ENCODE peak calls at places on chromosomes 16 and 17, in ten cellular contexts. One of them, this sample, is unnamed.

GRCh38 chr17:61317779-61318178 is 81.9 kb upstream of the TBX2 start:
- DNase-seq in effector CD4-positive, alpha-beta T cell: no peak
- DNase-seq in lung microvascular endothelial cell: no peak
- DNase-seq in fibroblast of mammary gland: no peak
- DNase-seq in progenitor cell of endocrine pancreas: no peak
- DNase-seq in ovary: no peak
- DNase-seq in T-helper 1 cell: no peak
- DNase-seq in fibroblast of the conjunctiva: no peak
- DNase-seq in stimulated activated effector memory CD8-positive, alpha-beta T cell treated with anti-CD3 and anti-CD28 coated beads, Interleukin-12 subunit alpha, Interleukin-12 subunit beta, amount 100 ng/mL, for 72 hours: no peak
- DNase-seq in prostate gland: no peak
- DNase-seq in this sample: no peak

GRCh38 chr17:75091855-75092327 is 4.1 kb downstream of the SLC16A5 start:
- DNase-seq in effector CD4-positive, alpha-beta T cell: no peak
- DNase-seq in lung microvascular endothelial cell: no peak
- DNase-seq in fibroblast of mammary gland: no peak
- DNase-seq in progenitor cell of endocrine pancreas: no peak
- DNase-seq in ovary: no peak
- DNase-seq in T-helper 1 cell: no peak
- DNase-seq in fibroblast of the conjunctiva: no peak
- DNase-seq in stimulated activated effector memory CD8-positive, alpha-beta T cell treated with anti-CD3 and anti-CD28 coated beads, Interleukin-12 subunit alpha, Interleukin-12 subunit beta, amount 100 ng/mL, for 72 hours: no peak
- DNase-seq in prostate gland: no peak
- DNase-seq in this sample: no peak

GRCh38 chr17:19374136-19374535 is 4.2 kb upstream of the MAPK7 start:
- DNase-seq in effector CD4-positive, alpha-beta T cell: no peak
- DNase-seq in lung microvascular endothelial cell: no peak
- DNase-seq in fibroblast of mammary gland: peak
- DNase-seq in progenitor cell of endocrine pancreas: no peak
- DNase-seq in ovary: no peak
- DNase-seq in T-helper 1 cell: no peak
- DNase-seq in fibroblast of the conjunctiva: no peak
- DNase-seq in stimulated activated effector memory CD8-positive, alpha-beta T cell treated with anti-CD3 and anti-CD28 coated beads, Interleukin-12 subunit alpha, Interleukin-12 subunit beta, amount 100 ng/mL, for 72 hours: no peak
- DNase-seq in prostate gland: no peak
- DNase-seq in this sample: no peak

GRCh38 chr17:489758-490329 is 137.2 kb upstream of the RPH3AL start:
- DNase-seq in effector CD4-positive, alpha-beta T cell: peak
- DNase-seq in lung microvascular endothelial cell: peak
- DNase-seq in fibroblast of mammary gland: peak
- DNase-seq in progenitor cell of endocrine pancreas: peak
- DNase-seq in ovary: peak
- DNase-seq in T-helper 1 cell: peak
- DNase-seq in fibroblast of the conjunctiva: no peak
- DNase-seq in stimulated activated effector memory CD8-positive, alpha-beta T cell treated with anti-CD3 and anti-CD28 coated beads, Interleukin-12 subunit alpha, Interleukin-12 subunit beta, amount 100 ng/mL, for 72 hours: peak
- DNase-seq in prostate gland: no peak
- DNase-seq in this sample: no peak

GRCh38 chr17:42381898-42382297 is 6.3 kb downstream of the STAT3 start:
- DNase-seq in effector CD4-positive, alpha-beta T cell: no peak
- DNase-seq in lung microvascular endothelial cell: no peak
- DNase-seq in fibroblast of mammary gland: no peak
- DNase-seq in progenitor cell of endocrine pancreas: no peak
- DNase-seq in ovary: no peak
- DNase-seq in T-helper 1 cell: no peak
- DNase-seq in fibroblast of the conjunctiva: no peak
- DNase-seq in stimulated activated effector memory CD8-positive, alpha-beta T cell treated with anti-CD3 and anti-CD28 coated beads, Interleukin-12 subunit alpha, Interleukin-12 subunit beta, amount 100 ng/mL, for 72 hours: no peak
- DNase-seq in prostate gland: no peak
- DNase-seq in this sample: no peak

GRCh38 chr16:69494993-69495392 is 70.6 kb downstream of the CYB5B start:
- DNase-seq in effector CD4-positive, alpha-beta T cell: peak
- DNase-seq in lung microvascular endothelial cell: peak
- DNase-seq in fibroblast of mammary gland: peak
- DNase-seq in progenitor cell of endocrine pancreas: no peak
- DNase-seq in ovary: no peak
- DNase-seq in T-helper 1 cell: peak
- DNase-seq in fibroblast of the conjunctiva: no peak
- DNase-seq in stimulated activated effector memory CD8-positive, alpha-beta T cell treated with anti-CD3 and anti-CD28 coated beads, Interleukin-12 subunit alpha, Interleukin-12 subunit beta, amount 100 ng/mL, for 72 hours: peak
- DNase-seq in prostate gland: no peak
- DNase-seq in this sample: no peak

GRCh38 chr17:63954402-63955063 is 18.2 kb downstream of the SCN4A start:
- DNase-seq in effector CD4-positive, alpha-beta T cell: no peak
- DNase-seq in lung microvascular endothelial cell: no peak
- DNase-seq in fibroblast of mammary gland: no peak
- DNase-seq in progenitor cell of endocrine pancreas: no peak
- DNase-seq in ovary: no peak
- DNase-seq in T-helper 1 cell: no peak
- DNase-seq in fibroblast of the conjunctiva: no peak
- DNase-seq in stimulated activated effector memory CD8-positive, alpha-beta T cell treated with anti-CD3 and anti-CD28 coated beads, Interleukin-12 subunit alpha, Interleukin-12 subunit beta, amount 100 ng/mL, for 72 hours: no peak
- DNase-seq in prostate gland: no peak
- DNase-seq in this sample: no peak

GRCh38 chr16:68406458-68407041 is 41.8 kb downstream of the SMPD3 start:
- DNase-seq in effector CD4-positive, alpha-beta T cell: no peak
- DNase-seq in lung microvascular endothelial cell: no peak
- DNase-seq in fibroblast of mammary gland: no peak
- DNase-seq in progenitor cell of endocrine pancreas: no peak
- DNase-seq in ovary: no peak
- DNase-seq in T-helper 1 cell: no peak
- DNase-seq in fibroblast of the conjunctiva: no peak
- DNase-seq in stimulated activated effector memory CD8-positive, alpha-beta T cell treated with anti-CD3 and anti-CD28 coated beads, Interleukin-12 subunit alpha, Interleukin-12 subunit beta, amount 100 ng/mL, for 72 hours: no peak
- DNase-seq in prostate gland: peak
- DNase-seq in this sample: no peak

GRCh38 chr17:42783062-42783777 is 2.8 kb downstream of the WNK4 start:
- DNase-seq in effector CD4-positive, alpha-beta T cell: no peak
- DNase-seq in lung microvascular endothelial cell: peak
- DNase-seq in fibroblast of mammary gland: peak
- DNase-seq in progenitor cell of endocrine pancreas: no peak
- DNase-seq in ovary: no peak
- DNase-seq in T-helper 1 cell: no peak
- DNase-seq in fibroblast of the conjunctiva: no peak
- DNase-seq in stimulated activated effector memory CD8-positive, alpha-beta T cell treated with anti-CD3 and anti-CD28 coated beads, Interleukin-12 subunit alpha, Interleukin-12 subunit beta, amount 100 ng/mL, for 72 hours: no peak
- DNase-seq in prostate gland: no peak
- DNase-seq in this sample: no peak

GRCh38 chr17:45092932-45093430 is 31.9 kb downstream of the NMT1 start:
- DNase-seq in effector CD4-positive, alpha-beta T cell: no peak
- DNase-seq in lung microvascular endothelial cell: peak
- DNase-seq in fibroblast of mammary gland: peak
- DNase-seq in progenitor cell of endocrine pancreas: no peak
- DNase-seq in ovary: peak
- DNase-seq in T-helper 1 cell: no peak
- DNase-seq in fibroblast of the conjunctiva: peak
- DNase-seq in stimulated activated effector memory CD8-positive, alpha-beta T cell treated with anti-CD3 and anti-CD28 coated beads, Interleukin-12 subunit alpha, Interleukin-12 subunit beta, amount 100 ng/mL, for 72 hours: no peak
- DNase-seq in prostate gland: peak
- DNase-seq in this sample: peak

GRCh38 chr17:7684856-7685532 is 2.3 kb downstream of the TP53 start:
- DNase-seq in effector CD4-positive, alpha-beta T cell: no peak
- DNase-seq in lung microvascular endothelial cell: no peak
- DNase-seq in fibroblast of mammary gland: no peak
- DNase-seq in progenitor cell of endocrine pancreas: no peak
- DNase-seq in ovary: no peak
- DNase-seq in T-helper 1 cell: no peak
- DNase-seq in fibroblast of the conjunctiva: no peak
- DNase-seq in stimulated activated effector memory CD8-positive, alpha-beta T cell treated with anti-CD3 and anti-CD28 coated beads, Interleukin-12 subunit alpha, Interleukin-12 subunit beta, amount 100 ng/mL, for 72 hours: no peak
- DNase-seq in prostate gland: no peak
- DNase-seq in this sample: no peak

GRCh38 chr16:62404857-62405611 is 368.8 kb upstream of the CDH8 start:
- DNase-seq in effector CD4-positive, alpha-beta T cell: no peak
- DNase-seq in lung microvascular endothelial cell: no peak
- DNase-seq in fibroblast of mammary gland: no peak
- DNase-seq in progenitor cell of endocrine pancreas: no peak
- DNase-seq in ovary: no peak
- DNase-seq in T-helper 1 cell: no peak
- DNase-seq in fibroblast of the conjunctiva: no peak
- DNase-seq in stimulated activated effector memory CD8-positive, alpha-beta T cell treated with anti-CD3 and anti-CD28 coated beads, Interleukin-12 subunit alpha, Interleukin-12 subunit beta, amount 100 ng/mL, for 72 hours: no peak
- DNase-seq in prostate gland: no peak
- DNase-seq in this sample: no peak

GRCh38 chr16:16992986-16993783 is 477.6 kb downstream of the XYLT1 start:
- DNase-seq in effector CD4-positive, alpha-beta T cell: peak
- DNase-seq in lung microvascular endothelial cell: no peak
- DNase-seq in fibroblast of mammary gland: no peak
- DNase-seq in progenitor cell of endocrine pancreas: no peak
- DNase-seq in ovary: no peak
- DNase-seq in T-helper 1 cell: peak
- DNase-seq in fibroblast of the conjunctiva: no peak
- DNase-seq in stimulated activated effector memory CD8-positive, alpha-beta T cell treated with anti-CD3 and anti-CD28 coated beads, Interleukin-12 subunit alpha, Interleukin-12 subunit beta, amount 100 ng/mL, for 72 hours: no peak
- DNase-seq in prostate gland: no peak
- DNase-seq in this sample: no peak

GRCh38 chr16:80277182-80277581 is 263.6 kb upstream of the DYNLRB2 start:
- DNase-seq in effector CD4-positive, alpha-beta T cell: no peak
- DNase-seq in lung microvascular endothelial cell: no peak
- DNase-seq in fibroblast of mammary gland: no peak
- DNase-seq in progenitor cell of endocrine pancreas: no peak
- DNase-seq in ovary: no peak
- DNase-seq in T-helper 1 cell: no peak
- DNase-seq in fibroblast of the conjunctiva: no peak
- DNase-seq in stimulated activated effector memory CD8-positive, alpha-beta T cell treated with anti-CD3 and anti-CD28 coated beads, Interleukin-12 subunit alpha, Interleukin-12 subunit beta, amount 100 ng/mL, for 72 hours: no peak
- DNase-seq in prostate gland: no peak
- DNase-seq in this sample: no peak

GRCh38 chr17:49001671-49002070 is 4.5 kb downstream of the IGF2BP1 start:
- DNase-seq in effector CD4-positive, alpha-beta T cell: no peak
- DNase-seq in lung microvascular endothelial cell: no peak
- DNase-seq in fibroblast of mammary gland: no peak
- DNase-seq in progenitor cell of endocrine pancreas: no peak
- DNase-seq in ovary: no peak
- DNase-seq in T-helper 1 cell: no peak
- DNase-seq in fibroblast of the conjunctiva: no peak
- DNase-seq in stimulated activated effector memory CD8-positive, alpha-beta T cell treated with anti-CD3 and anti-CD28 coated beads, Interleukin-12 subunit alpha, Interleukin-12 subunit beta, amount 100 ng/mL, for 72 hours: no peak
- DNase-seq in prostate gland: no peak
- DNase-seq in this sample: no peak

This sample was measured in breast epithelium.